ENCODE peak calls at places on chromosomes 13 and 19, in eight cellular contexts. One of them, this sample, is unnamed.

GRCh38 chr19:44628793-44629192 is 14.9 kb upstream of the PVR start:
- DNase-seq in right cardiac atrium: no peak
- DNase-seq in naive thymus-derived CD4-positive, alpha-beta T cell: no peak
- DNase-seq in colonic mucosa: no peak
- DNase-seq in left ventricle myocardium inferior: no peak
- DNase-seq in IMR-90: no peak
- DNase-seq in neural progenitor cell: no peak
- DNase-seq in tibial artery: no peak
- DNase-seq in this sample: no peak

GRCh38 chr19:40716031-40716654 is 543 bp downstream of the COQ8B start:
- DNase-seq in right cardiac atrium: peak
- DNase-seq in tibial artery: peak
- DNase-seq in left ventricle myocardium inferior: no peak
- DNase-seq in colonic mucosa: no peak
- DNase-seq in naive thymus-derived CD4-positive, alpha-beta T cell: no peak
- DNase-seq in IMR-90: peak
- DNase-seq in neural progenitor cell: no peak
- DNase-seq in this sample: no peak

GRCh38 chr19:16067205-16067938 is 8.9 kb upstream of the TPM4 start:
- DNase-seq in tibial artery: peak
- DNase-seq in left ventricle myocardium inferior: no peak
- DNase-seq in colonic mucosa: peak
- DNase-seq in right cardiac atrium: peak
- DNase-seq in naive thymus-derived CD4-positive, alpha-beta T cell: no peak
- DNase-seq in IMR-90: peak
- DNase-seq in neural progenitor cell: no peak
- DNase-seq in this sample: no peak

GRCh38 chr19:17202249-17202648 is 12.9 kb upstream of the USE1 start:
- DNase-seq in left ventricle myocardium inferior: no peak
- DNase-seq in neural progenitor cell: no peak
- DNase-seq in naive thymus-derived CD4-positive, alpha-beta T cell: no peak
- DNase-seq in IMR-90: no peak
- DNase-seq in right cardiac atrium: no peak
- DNase-seq in tibial artery: no peak
- DNase-seq in colonic mucosa: no peak
- DNase-seq in this sample: no peak

GRCh38 chr13:66114127-66114526 is 1116.0 kb downstream of the PCDH9 start:
- DNase-seq in tibial artery: no peak
- DNase-seq in naive thymus-derived CD4-positive, alpha-beta T cell: no peak
- DNase-seq in colonic mucosa: no peak
- DNase-seq in left ventricle myocardium inferior: no peak
- DNase-seq in IMR-90: peak
- DNase-seq in neural progenitor cell: no peak
- DNase-seq in right cardiac atrium: no peak
- DNase-seq in this sample: no peak

GRCh38 chr19:17294051-17294891 is 9.0 kb downstream of the ABHD8 start:
- DNase-seq in neural progenitor cell: peak
- DNase-seq in right cardiac atrium: peak
- DNase-seq in naive thymus-derived CD4-positive, alpha-beta T cell: peak
- DNase-seq in IMR-90: no peak
- DNase-seq in tibial artery: no peak
- DNase-seq in colonic mucosa: peak
- DNase-seq in left ventricle myocardium inferior: no peak
- DNase-seq in this sample: no peak

GRCh38 chr19:22784051-22784450 is at the start of gene ZNF99:
- DNase-seq in left ventricle myocardium inferior: peak
- DNase-seq in naive thymus-derived CD4-positive, alpha-beta T cell: no peak
- DNase-seq in colonic mucosa: no peak
- DNase-seq in IMR-90: no peak
- DNase-seq in right cardiac atrium: peak
- DNase-seq in neural progenitor cell: no peak
- DNase-seq in tibial artery: peak
- DNase-seq in this sample: peak

GRCh38 chr13:102286326-102286725 is 115.5 kb downstream of the FGF14 start:
- DNase-seq in naive thymus-derived CD4-positive, alpha-beta T cell: no peak
- DNase-seq in tibial artery: no peak
- DNase-seq in left ventricle myocardium inferior: no peak
- DNase-seq in neural progenitor cell: no peak
- DNase-seq in right cardiac atrium: no peak
- DNase-seq in IMR-90: peak
- DNase-seq in colonic mucosa: no peak
- DNase-seq in this sample: no peak

GRCh38 chr13:48110930-48111721 is 16.2 kb upstream of the MED4 start:
- DNase-seq in colonic mucosa: no peak
- DNase-seq in IMR-90: no peak
- DNase-seq in right cardiac atrium: peak
- DNase-seq in neural progenitor cell: no peak
- DNase-seq in left ventricle myocardium inferior: peak
- DNase-seq in tibial artery: no peak
- DNase-seq in naive thymus-derived CD4-positive, alpha-beta T cell: no peak
- DNase-seq in this sample: peak

GRCh38 chr19:29842471-29843179 is 30.8 kb downstream of the CCNE1 start:
- DNase-seq in IMR-90: no peak
- DNase-seq in right cardiac atrium: no peak
- DNase-seq in naive thymus-derived CD4-positive, alpha-beta T cell: no peak
- DNase-seq in neural progenitor cell: no peak
- DNase-seq in left ventricle myocardium inferior: no peak
- DNase-seq in colonic mucosa: no peak
- DNase-seq in tibial artery: no peak
- DNase-seq in this sample: no peak

GRCh38 chr19:29372921-29373797 is 152.6 kb upstream of the VSTM2B start:
- DNase-seq in IMR-90: no peak
- DNase-seq in naive thymus-derived CD4-positive, alpha-beta T cell: no peak
- DNase-seq in colonic mucosa: no peak
- DNase-seq in right cardiac atrium: no peak
- DNase-seq in neural progenitor cell: no peak
- DNase-seq in left ventricle myocardium inferior: no peak
- DNase-seq in tibial artery: no peak
- DNase-seq in this sample: no peak

GRCh38 chr13:94816256-94816655 is 103.9 kb upstream of the SOX21 start:
- DNase-seq in naive thymus-derived CD4-positive, alpha-beta T cell: no peak
- DNase-seq in right cardiac atrium: no peak
- DNase-seq in neural progenitor cell: no peak
- DNase-seq in colonic mucosa: no peak
- DNase-seq in tibial artery: no peak
- DNase-seq in left ventricle myocardium inferior: no peak
- DNase-seq in IMR-90: no peak
- DNase-seq in this sample: no peak

GRCh38 chr19:4866595-4867424 is 657 bp downstream of the PLIN3 start:
- DNase-seq in tibial artery: peak
- DNase-seq in colonic mucosa: peak
- DNase-seq in naive thymus-derived CD4-positive, alpha-beta T cell: peak
- DNase-seq in right cardiac atrium: peak
- DNase-seq in IMR-90: peak
- DNase-seq in neural progenitor cell: peak
- DNase-seq in left ventricle myocardium inferior: peak
- DNase-seq in this sample: peak

GRCh38 chr13:52454459-52454824 is 836 bp upstream of the CKAP2 start:
- DNase-seq in right cardiac atrium: no peak
- DNase-seq in naive thymus-derived CD4-positive, alpha-beta T cell: no peak
- DNase-seq in tibial artery: no peak
- DNase-seq in IMR-90: peak
- DNase-seq in left ventricle myocardium inferior: no peak
- DNase-seq in colonic mucosa: peak
- DNase-seq in neural progenitor cell: peak
- DNase-seq in this sample: no peak

GRCh38 chr19:11088508-11089253 is 582 bp upstream of the LDLR start:
- DNase-seq in naive thymus-derived CD4-positive, alpha-beta T cell: no peak
- DNase-seq in IMR-90: no peak
- DNase-seq in colonic mucosa: peak
- DNase-seq in left ventricle myocardium inferior: no peak
- DNase-seq in right cardiac atrium: peak
- DNase-seq in neural progenitor cell: no peak
- DNase-seq in tibial artery: peak
- DNase-seq in this sample: peak

GRCh38 chr13:100800283-100800875 is 125.8 kb upstream of the TMTC4 start:
- DNase-seq in colonic mucosa: no peak
- DNase-seq in IMR-90: no peak
- DNase-seq in right cardiac atrium: no peak
- DNase-seq in left ventricle myocardium inferior: no peak
- DNase-seq in tibial artery: no peak
- DNase-seq in neural progenitor cell: no peak
- DNase-seq in naive thymus-derived CD4-positive, alpha-beta T cell: no peak
- DNase-seq in this sample: no peak

GRCh38 chr19:39078436-39079200 is 5.5 kb upstream of the ACP7 start:
- DNase-seq in right cardiac atrium: no peak
- DNase-seq in IMR-90: peak
- DNase-seq in tibial artery: no peak
- DNase-seq in left ventricle myocardium inferior: no peak
- DNase-seq in colonic mucosa: no peak
- DNase-seq in naive thymus-derived CD4-positive, alpha-beta T cell: no peak
- DNase-seq in neural progenitor cell: no peak
- DNase-seq in this sample: no peak

GRCh38 chr13:40063278-40063698 is 407.8 kb downstream of the COG6 start:
- DNase-seq in tibial artery: no peak
- DNase-seq in colonic mucosa: no peak
- DNase-seq in neural progenitor cell: no peak
- DNase-seq in IMR-90: no peak
- DNase-seq in naive thymus-derived CD4-positive, alpha-beta T cell: no peak
- DNase-seq in left ventricle myocardium inferior: peak
- DNase-seq in right cardiac atrium: no peak
- DNase-seq in this sample: no peak

GRCh38 chr13:54989418-54989817 is 1960.8 kb downstream of the OLFM4 start:
- DNase-seq in left ventricle myocardium inferior: no peak
- DNase-seq in IMR-90: no peak
- DNase-seq in colonic mucosa: no peak
- DNase-seq in tibial artery: no peak
- DNase-seq in neural progenitor cell: no peak
- DNase-seq in right cardiac atrium: no peak
- DNase-seq in naive thymus-derived CD4-positive, alpha-beta T cell: no peak
- DNase-seq in this sample: no peak

GRCh38 chr19:31348416-31349159 is 648 bp downstream of the TSHZ3 start:
- DNase-seq in left ventricle myocardium inferior: peak
- DNase-seq in naive thymus-derived CD4-positive, alpha-beta T cell: no peak
- DNase-seq in IMR-90: no peak
- DNase-seq in tibial artery: peak
- DNase-seq in neural progenitor cell: peak
- DNase-seq in colonic mucosa: no peak
- DNase-seq in right cardiac atrium: no peak
- DNase-seq in this sample: peak

GRCh38 chr19:14407889-14408640 is 11.1 kb downstream of the DDX39A start:
- DNase-seq in IMR-90: no peak
- DNase-seq in neural progenitor cell: no peak
- DNase-seq in tibial artery: no peak
- DNase-seq in colonic mucosa: peak
- DNase-seq in right cardiac atrium: no peak
- DNase-seq in left ventricle myocardium inferior: no peak
- DNase-seq in naive thymus-derived CD4-positive, alpha-beta T cell: no peak
- DNase-seq in this sample: no peak

DNA sequence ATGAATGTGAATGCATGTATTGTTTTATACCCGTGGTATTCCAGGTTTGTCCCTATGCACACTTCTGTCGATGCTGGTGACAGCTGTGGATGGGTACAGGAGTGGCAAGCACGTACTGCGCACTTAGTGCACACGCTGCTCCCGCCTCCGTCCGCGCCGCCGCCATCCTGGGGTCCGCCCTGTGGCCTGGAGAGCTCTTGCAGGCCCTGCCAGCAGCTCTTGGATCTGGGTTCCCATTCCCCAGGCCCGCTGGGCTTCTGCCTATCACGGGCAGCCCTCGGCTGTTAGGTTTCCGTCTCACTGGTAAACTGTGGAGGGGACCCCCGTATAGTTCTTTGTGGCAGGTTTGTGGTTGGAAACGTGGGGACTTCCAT is 4.0 kb downstream of the GNA11 start:
- DNase-seq in colonic mucosa: peak
- DNase-seq in left ventricle myocardium inferior: peak
- DNase-seq in tibial artery: no peak
- DNase-seq in naive thymus-derived CD4-positive, alpha-beta T cell: no peak
- DNase-seq in IMR-90: no peak
- DNase-seq in neural progenitor cell: no peak
- DNase-seq in right cardiac atrium: peak
- DNase-seq in this sample: no peak
- H3K4me3 ChIP-seq in colonic mucosa: peak
- H3K4me3 ChIP-seq in left ventricle myocardium inferior: peak
- H3K4me3 ChIP-seq in tibial artery: peak
- H3K4me3 ChIP-seq in naive thymus-derived CD4-positive, alpha-beta T cell: no peak
- H3K4me3 ChIP-seq in IMR-90: no peak
- H3K4me3 ChIP-seq in neural progenitor cell: no peak
- H3K4me3 ChIP-seq in right cardiac atrium: peak
- H3K4me3 ChIP-seq in this sample: peak

GRCh38 chr13:33070713-33071112 is 54.5 kb downstream of the KL start:
- DNase-seq in neural progenitor cell: no peak
- DNase-seq in colonic mucosa: no peak
- DNase-seq in tibial artery: no peak
- DNase-seq in naive thymus-derived CD4-positive, alpha-beta T cell: no peak
- DNase-seq in left ventricle myocardium inferior: no peak
- DNase-seq in IMR-90: peak
- DNase-seq in right cardiac atrium: no peak
- DNase-seq in this sample: no peak
- H3K27ac ChIP-seq in neural progenitor cell: no peak
- H3K27ac ChIP-seq in colonic mucosa: no peak
- H3K27ac ChIP-seq in tibial artery: no peak
- H3K27ac ChIP-seq in naive thymus-derived CD4-positive, alpha-beta T cell: no peak
- H3K27ac ChIP-seq in left ventricle myocardium inferior: no peak
- H3K27ac ChIP-seq in IMR-90: no peak
- H3K27ac ChIP-seq in right cardiac atrium: no peak
- H3K27ac ChIP-seq in this sample: no peak

DNA sequence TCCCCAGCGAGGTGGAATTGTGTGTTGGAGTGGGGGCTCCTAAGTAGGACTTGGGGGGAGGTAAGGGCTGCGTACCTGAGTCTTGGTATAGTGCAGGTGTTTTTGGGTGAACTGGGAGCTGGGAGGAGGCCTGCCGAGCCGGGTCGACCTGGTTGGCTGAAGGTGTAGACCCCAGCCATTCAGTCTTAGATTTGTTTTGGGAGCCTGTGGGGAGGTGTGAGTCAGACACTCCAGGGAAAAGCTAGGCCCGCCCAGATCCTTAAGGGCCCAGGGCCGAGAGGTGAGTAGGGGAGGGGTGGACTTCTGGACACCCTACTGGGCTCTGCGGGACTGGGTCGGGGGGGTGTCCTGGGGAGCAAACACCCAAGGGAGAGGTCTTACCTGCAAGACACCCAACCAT is 935 bp downstream of the CRB3 start:
- DNase-seq in left ventricle myocardium inferior: no peak
- DNase-seq in tibial artery: no peak
- DNase-seq in right cardiac atrium: no peak
- DNase-seq in neural progenitor cell: no peak
- DNase-seq in colonic mucosa: no peak
- DNase-seq in naive thymus-derived CD4-positive, alpha-beta T cell: no peak
- DNase-seq in IMR-90: no peak
- DNase-seq in this sample: no peak
- H3K4me3 ChIP-seq in left ventricle myocardium inferior: no peak
- H3K4me3 ChIP-seq in tibial artery: no peak
- H3K4me3 ChIP-seq in right cardiac atrium: no peak
- H3K4me3 ChIP-seq in neural progenitor cell: peak
- H3K4me3 ChIP-seq in colonic mucosa: peak
- H3K4me3 ChIP-seq in naive thymus-derived CD4-positive, alpha-beta T cell: no peak
- H3K4me3 ChIP-seq in IMR-90: no peak
- H3K4me3 ChIP-seq in this sample: no peak

DNA sequence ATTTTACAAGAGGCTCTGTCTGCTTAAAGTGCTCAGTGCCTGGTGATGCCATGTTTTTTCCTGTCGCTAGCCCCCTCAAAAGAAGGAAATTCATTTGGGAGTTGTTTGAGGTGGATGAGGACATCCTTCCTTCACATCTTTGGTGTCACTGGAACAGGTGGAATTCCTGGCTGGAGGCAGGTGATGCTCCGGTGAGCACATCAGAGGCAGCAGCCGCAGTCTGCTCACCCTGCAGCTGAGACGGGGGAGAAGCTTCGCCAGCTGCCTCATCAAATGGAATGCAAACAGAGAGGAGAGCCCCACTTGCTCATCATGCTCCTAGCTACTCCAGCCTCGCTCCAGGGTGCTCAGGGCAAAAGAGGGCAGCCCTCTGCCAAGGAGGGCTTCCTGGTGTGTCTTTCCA is 74.1 kb upstream of the UBL3 start:
- DNase-seq in right cardiac atrium: no peak
- DNase-seq in naive thymus-derived CD4-positive, alpha-beta T cell: no peak
- DNase-seq in left ventricle myocardium inferior: no peak
- DNase-seq in IMR-90: peak
- DNase-seq in tibial artery: no peak
- DNase-seq in colonic mucosa: no peak
- DNase-seq in neural progenitor cell: no peak
- DNase-seq in this sample: no peak
- H3K27ac ChIP-seq in right cardiac atrium: peak
- H3K27ac ChIP-seq in naive thymus-derived CD4-positive, alpha-beta T cell: no peak
- H3K27ac ChIP-seq in left ventricle myocardium inferior: peak
- H3K27ac ChIP-seq in IMR-90: peak
- H3K27ac ChIP-seq in tibial artery: peak
- H3K27ac ChIP-seq in colonic mucosa: peak
- H3K27ac ChIP-seq in neural progenitor cell: no peak
- H3K27ac ChIP-seq in this sample: peak